ENCODE peak calls at places on chromosomes 4 and X, in ten cellular contexts. J is memory B cell, Q is posterior vena cava, O is HT-29, F is midbrain, G is astrocyte, I is H4, M is hippocampal formation, N is GM10248, T is osteocyte. W is an unnamed sample.

GRCh38 chr4:749771-750666 is 44.4 kb downstream of the PCGF3 start:
- DNase-seq in Q (no peak), O (no peak), J (no peak), T (no peak), M (no peak), F (peak), N (no peak), I (no peak), G (peak), W (no peak)

GRCh38 chr4:168631241-168632151 is 134.6 kb downstream of the PALLD start:
- DNase-seq in I (peak), T (peak), J (no peak), F (peak), Q (peak), M (no peak), N (no peak), G (peak), O (peak), W (no peak)

GRCh38 chrX:10098235-10098819 is 58.4 kb upstream of the CLCN4 start:
- DNase-seq in M (no peak), O (no peak), F (no peak), Q (no peak), I (no peak), G (no peak), T (no peak), J (peak), N (peak), W (no peak)

GRCh38 chr4:56512166-56512565 is 6.6 kb downstream of the ARL9 start:
- DNase-seq in J (no peak), Q (no peak), N (no peak), I (no peak), G (no peak), O (no peak), M (no peak), T (no peak), F (no peak), W (no peak)

GRCh38 chr4:7192252-7193039 is at the start of gene SORCS2:
- DNase-seq in J (no peak), F (peak), Q (peak), T (peak), N (peak), M (peak), I (peak), G (no peak), O (no peak), W (peak)

GRCh38 chr4:183478926-183479325 is 25.9 kb upstream of the ING2 start:
- DNase-seq in O (no peak), I (no peak), T (no peak), G (no peak), N (no peak), Q (no peak), M (no peak), F (no peak), J (no peak), W (no peak)

GRCh38 chr4:155220025-155220424 is 11.6 kb downstream of the NPY2R start:
- DNase-seq in N (no peak), F (no peak), O (no peak), G (no peak), Q (no peak), J (no peak), I (no peak), T (no peak), M (no peak), W (no peak)

GRCh38 chrX:22746081-22746480 is 253.7 kb upstream of the DDX53 start:
- DNase-seq in J (no peak), G (no peak), Q (no peak), N (no peak), F (no peak), T (no peak), O (no peak), M (no peak), I (no peak), W (no peak)

GRCh38 chr4:170651786-170652185 is 562.0 kb upstream of the AADAT start:
- DNase-seq in O (no peak), Q (no peak), F (no peak), G (peak), M (no peak), I (no peak), J (no peak), T (no peak), N (no peak), W (no peak)

GRCh38 chr4:58144721-58145120 is 1034.5 kb upstream of the IGFBP7 start:
- DNase-seq in O (no peak), F (no peak), T (no peak), J (no peak), N (no peak), I (no peak), Q (no peak), M (no peak), G (no peak), W (no peak)

GRCh38 chrX:96752776-96753175 is 68.1 kb downstream of the DIAPH2 start:
- DNase-seq in J (no peak), Q (no peak), N (no peak), G (peak), M (no peak), O (no peak), F (no peak), T (no peak), I (no peak), W (no peak)

GRCh38 chr4:18695733-18696527 is 674.4 kb upstream of the LCORL start:
- DNase-seq in G (no peak), N (no peak), O (peak), I (no peak), J (no peak), F (no peak), Q (no peak), T (no peak), M (no peak), W (no peak)

GRCh38 chr4:142474398-142475087 is 371.6 kb downstream of the INPP4B start:
- DNase-seq in G (peak), I (no peak), F (no peak), T (no peak), J (no peak), O (peak), Q (no peak), M (no peak), N (no peak), W (no peak)

GRCh38 chr4:26150948-26151347 is 169.9 kb upstream of the RBPJ start:
- DNase-seq in Q (no peak), F (peak), G (peak), M (peak), O (no peak), N (no peak), I (no peak), J (no peak), T (no peak), W (no peak)

GRCh38 chr4:114488301-114488982 is 110.2 kb upstream of the UGT8 start:
- DNase-seq in O (no peak), J (no peak), G (peak), Q (no peak), M (no peak), I (no peak), N (no peak), T (no peak), F (no peak), W (no peak)

W was measured in cardiac septum.